ENCODE peak calls at places on chromosomes 12 and 14, in four cellular contexts. One of them, this sample, is unnamed.

GRCh38 chr12:118404876-118405521 is 28.6 kb downstream of the SUDS3 start:
- DNase-seq in T-helper 2 cell: no peak
- DNase-seq in CD8-positive, alpha-beta T cell: peak; percentile 21
- DNase-seq in A673: peak; percentile 67
- DNase-seq in this sample: peak; percentile 44

GRCh38 chr12:124385219-124385969 is 90.5 kb downstream of the RFLNA start:
- DNase-seq in T-helper 2 cell: no peak
- DNase-seq in CD8-positive, alpha-beta T cell: no peak
- DNase-seq in A673: no peak
- DNase-seq in this sample: no peak

GRCh38 chr14:63852271-63852816 is 460 bp upstream of the SYNE2 start:
- DNase-seq in T-helper 2 cell: no peak
- DNase-seq in CD8-positive, alpha-beta T cell: no peak
- DNase-seq in A673: no peak
- DNase-seq in this sample: no peak

GRCh38 chr14:71414631-71415403 is 507.6 kb downstream of the PCNX1 start:
- DNase-seq in T-helper 2 cell: no peak
- DNase-seq in CD8-positive, alpha-beta T cell: no peak
- DNase-seq in A673: no peak
- DNase-seq in this sample: no peak

GRCh38 chr14:51018521-51018920 is 74.2 kb upstream of the PYGL start:
- DNase-seq in T-helper 2 cell: no peak
- DNase-seq in CD8-positive, alpha-beta T cell: no peak
- DNase-seq in A673: no peak
- DNase-seq in this sample: no peak

GRCh38 chr14:24439830-24440605 is 2.6 kb downstream of the SDR39U1 start:
- DNase-seq in T-helper 2 cell: no peak
- DNase-seq in CD8-positive, alpha-beta T cell: no peak
- DNase-seq in A673: no peak
- DNase-seq in this sample: no peak

GRCh38 chr12:39958377-39958776 is 147.5 kb downstream of the SLC2A13 start:
- DNase-seq in T-helper 2 cell: no peak
- DNase-seq in CD8-positive, alpha-beta T cell: no peak
- DNase-seq in A673: peak; percentile 31
- DNase-seq in this sample: no peak

GRCh38 chr12:71162832-71163711 is 5.3 kb upstream of the TSPAN8 start:
- DNase-seq in T-helper 2 cell: no peak
- DNase-seq in CD8-positive, alpha-beta T cell: no peak
- DNase-seq in A673: no peak
- DNase-seq in this sample: no peak

GRCh38 chr12:13210543-13211190 is 14.1 kb downstream of the EMP1 start:
- DNase-seq in T-helper 2 cell: no peak
- DNase-seq in CD8-positive, alpha-beta T cell: no peak
- DNase-seq in A673: no peak
- DNase-seq in this sample: no peak

GRCh38 chr14:95463173-95463901 is 53.1 kb downstream of the SYNE3 start:
- DNase-seq in T-helper 2 cell: peak; percentile 60
- DNase-seq in CD8-positive, alpha-beta T cell: peak; percentile 26
- DNase-seq in A673: no peak
- DNase-seq in this sample: peak; percentile 26

GRCh38 chr12:128267651-128268347 is 829 bp downstream of the TMEM132C start:
- DNase-seq in T-helper 2 cell: no peak
- DNase-seq in CD8-positive, alpha-beta T cell: no peak
- DNase-seq in A673: no peak
- DNase-seq in this sample: no peak

GRCh38 chr12:123532808-123533649 is 490 bp downstream of the RILPL1 start:
- DNase-seq in T-helper 2 cell: no peak
- DNase-seq in CD8-positive, alpha-beta T cell: no peak
- DNase-seq in A673: peak; percentile 41
- DNase-seq in this sample: no peak

GRCh38 chr12:44581642-44582242 is 294.4 kb downstream of the NELL2 start:
- DNase-seq in T-helper 2 cell: no peak
- DNase-seq in CD8-positive, alpha-beta T cell: no peak
- DNase-seq in A673: peak; percentile 40
- DNase-seq in this sample: no peak

GRCh38 chr12:16573652-16574077 is 32.3 kb downstream of the LMO3 start:
- DNase-seq in T-helper 2 cell: no peak
- DNase-seq in CD8-positive, alpha-beta T cell: no peak
- DNase-seq in A673: peak; percentile 19
- DNase-seq in this sample: no peak

GRCh38 chr14:61080591-61081010 is 99.6 kb downstream of the SLC38A6 start:
- DNase-seq in T-helper 2 cell: no peak
- DNase-seq in CD8-positive, alpha-beta T cell: no peak
- DNase-seq in A673: peak; percentile 87
- DNase-seq in this sample: no peak

GRCh38 chr14:105083926-105084685 is 18.9 kb upstream of the GPR132 start:
- DNase-seq in T-helper 2 cell: no peak
- DNase-seq in CD8-positive, alpha-beta T cell: no peak
- DNase-seq in A673: no peak
- DNase-seq in this sample: no peak

GRCh38 chr14:105138551-105139111 is 29.9 kb downstream of the JAG2 start:
- DNase-seq in T-helper 2 cell: no peak
- DNase-seq in CD8-positive, alpha-beta T cell: no peak
- DNase-seq in A673: no peak
- DNase-seq in this sample: no peak

GRCh38 chr14:64569108-64570045 is 19.6 kb downstream of the PPP1R36 start:
- DNase-seq in T-helper 2 cell: no peak
- DNase-seq in CD8-positive, alpha-beta T cell: no peak
- DNase-seq in A673: no peak
- DNase-seq in this sample: no peak

GRCh38 chr12:115264605-115265004 is 580.6 kb upstream of the TBX3 start:
- DNase-seq in T-helper 2 cell: no peak
- DNase-seq in CD8-positive, alpha-beta T cell: no peak
- DNase-seq in A673: no peak
- DNase-seq in this sample: no peak

GRCh38 chr14:54722791-54723432 is 156.0 kb downstream of the SAMD4A start:
- DNase-seq in T-helper 2 cell: no peak
- DNase-seq in CD8-positive, alpha-beta T cell: no peak
- DNase-seq in A673: peak; percentile 83
- DNase-seq in this sample: no peak

GRCh38 chr14:63275611-63276010 is 43.1 kb downstream of the GPHB5 start:
- DNase-seq in T-helper 2 cell: no peak
- DNase-seq in CD8-positive, alpha-beta T cell: no peak
- DNase-seq in A673: no peak
- DNase-seq in this sample: no peak

GRCh38 chr12:28108599-28108998 is 81.7 kb upstream of the CCDC91 start:
- DNase-seq in T-helper 2 cell: peak; percentile 18
- DNase-seq in CD8-positive, alpha-beta T cell: no peak
- DNase-seq in A673: no peak
- DNase-seq in this sample: no peak

GRCh38 chr14:69259531-69260245 is at the start of gene GALNT16:
- DNase-seq in T-helper 2 cell: no peak
- DNase-seq in CD8-positive, alpha-beta T cell: no peak
- DNase-seq in A673: no peak
- DNase-seq in this sample: no peak

GRCh38 chr12:99381992-99382391 is 265.6 kb upstream of the GARIN6 start:
- DNase-seq in T-helper 2 cell: no peak
- DNase-seq in CD8-positive, alpha-beta T cell: no peak
- DNase-seq in A673: no peak
- DNase-seq in this sample: no peak

GRCh38 chr14:65791551-65791981 is 379.0 kb downstream of the FUT8 start:
- DNase-seq in T-helper 2 cell: peak; percentile 66
- DNase-seq in CD8-positive, alpha-beta T cell: no peak
- DNase-seq in A673: peak; percentile 52
- DNase-seq in this sample: peak; percentile 21

GRCh38 chr12:62866451-62867082 is 68.4 kb downstream of the PPM1H start:
- DNase-seq in T-helper 2 cell: no peak
- DNase-seq in CD8-positive, alpha-beta T cell: no peak
- DNase-seq in A673: no peak
- DNase-seq in this sample: no peak

GRCh38 chr12:116094475-116094874 is 183.0 kb downstream of the MED13L start:
- DNase-seq in T-helper 2 cell: no peak
- DNase-seq in CD8-positive, alpha-beta T cell: no peak
- DNase-seq in A673: no peak
- DNase-seq in this sample: no peak

GRCh38 chr14:21039585-21040369 is 2.4 kb upstream of the RNASE7 start:
- DNase-seq in T-helper 2 cell: peak; percentile 10
- DNase-seq in CD8-positive, alpha-beta T cell: no peak
- DNase-seq in A673: peak; percentile 68
- DNase-seq in this sample: no peak

GRCh38 chr14:31568671-31569070 is 7.5 kb downstream of the NUBPL start:
- DNase-seq in T-helper 2 cell: no peak
- DNase-seq in CD8-positive, alpha-beta T cell: no peak
- DNase-seq in A673: peak; percentile 30
- DNase-seq in this sample: no peak

GRCh38 chr12:2654741-2655140 is 140.0 kb upstream of the FKBP4 start:
- DNase-seq in T-helper 2 cell: no peak
- DNase-seq in CD8-positive, alpha-beta T cell: no peak
- DNase-seq in A673: no peak
- DNase-seq in this sample: no peak

GRCh38 chr14:38405851-38406630 is 150.1 kb upstream of the CLEC14A start:
- DNase-seq in T-helper 2 cell: no peak
- DNase-seq in CD8-positive, alpha-beta T cell: no peak
- DNase-seq in A673: peak; percentile 74
- DNase-seq in this sample: no peak

GRCh38 chr14:33676135-33676566 is 274.7 kb downstream of the EGLN3 start:
- DNase-seq in T-helper 2 cell: no peak
- DNase-seq in CD8-positive, alpha-beta T cell: no peak
- DNase-seq in A673: peak; percentile 74
- DNase-seq in this sample: no peak

GRCh38 chr14:31197671-31198070 is 9.9 kb downstream of the HECTD1 start:
- DNase-seq in T-helper 2 cell: no peak
- DNase-seq in CD8-positive, alpha-beta T cell: no peak
- DNase-seq in A673: no peak
- DNase-seq in this sample: no peak

GRCh38 chr14:54787263-54787662 is 115.4 kb downstream of the GCH1 start:
- DNase-seq in T-helper 2 cell: no peak
- DNase-seq in CD8-positive, alpha-beta T cell: no peak
- DNase-seq in A673: peak; percentile 80
- DNase-seq in this sample: no peak

GRCh38 chr14:76829650-76830421 is 3.6 kb downstream of the LRRC74A start:
- DNase-seq in T-helper 2 cell: no peak
- DNase-seq in CD8-positive, alpha-beta T cell: no peak
- DNase-seq in A673: no peak
- DNase-seq in this sample: no peak

GRCh38 chr14:76904740-76905569 is 78.7 kb downstream of the LRRC74A start:
- DNase-seq in T-helper 2 cell: peak; percentile 30
- DNase-seq in CD8-positive, alpha-beta T cell: peak; percentile 71
- DNase-seq in A673: peak; percentile 99
- DNase-seq in this sample: no peak